ENCODE peak calls at places on chromosome 10, in eight cellular contexts. One of them, this sample, is unnamed.

GRCh38 chr10:31051703-31052102 is 20.0 kb upstream of the ZNF438 start:
- DNase-seq in GM18507: no peak
- DNase-seq in dermis microvascular lymphatic vessel endothelial cell: peak
- DNase-seq in EH: peak
- DNase-seq in SW480: no peak
- DNase-seq in Panc1: no peak
- DNase-seq in activated CD4-positive, alpha-beta T cell treated with anti-CD3 and anti-CD28 coated beads, Interleukin-2, amount 50 U/mL, for 48 hours: no peak
- DNase-seq in SHP77 treated with DMSO at 0.1 percent for 48 hours: no peak
- DNase-seq in this sample: no peak

GRCh38 chr10:127921751-127922140 is 14.8 kb downstream of the PTPRE start:
- DNase-seq in activated CD4-positive, alpha-beta T cell treated with anti-CD3 and anti-CD28 coated beads, Interleukin-2, amount 50 U/mL, for 48 hours: no peak
- DNase-seq in dermis microvascular lymphatic vessel endothelial cell: peak
- DNase-seq in GM18507: no peak
- DNase-seq in SW480: no peak
- DNase-seq in EH: no peak
- DNase-seq in Panc1: no peak
- DNase-seq in SHP77 treated with DMSO at 0.1 percent for 48 hours: no peak
- DNase-seq in this sample: no peak

GRCh38 chr10:88386204-88386877 is 196.8 kb downstream of the RNLS start:
- DNase-seq in SW480: peak
- DNase-seq in GM18507: no peak
- DNase-seq in dermis microvascular lymphatic vessel endothelial cell: no peak
- DNase-seq in activated CD4-positive, alpha-beta T cell treated with anti-CD3 and anti-CD28 coated beads, Interleukin-2, amount 50 U/mL, for 48 hours: no peak
- DNase-seq in Panc1: no peak
- DNase-seq in EH: peak
- DNase-seq in SHP77 treated with DMSO at 0.1 percent for 48 hours: no peak
- DNase-seq in this sample: no peak

GRCh38 chr10:110556296-110556695 is 11.2 kb upstream of the SMC3 start:
- DNase-seq in dermis microvascular lymphatic vessel endothelial cell: no peak
- DNase-seq in Panc1: no peak
- DNase-seq in SW480: no peak
- DNase-seq in activated CD4-positive, alpha-beta T cell treated with anti-CD3 and anti-CD28 coated beads, Interleukin-2, amount 50 U/mL, for 48 hours: no peak
- DNase-seq in EH: no peak
- DNase-seq in GM18507: no peak
- DNase-seq in SHP77 treated with DMSO at 0.1 percent for 48 hours: no peak
- DNase-seq in this sample: no peak

GRCh38 chr10:37403776-37404175 is 278.4 kb downstream of the ANKRD30A start:
- DNase-seq in Panc1: no peak
- DNase-seq in SHP77 treated with DMSO at 0.1 percent for 48 hours: no peak
- DNase-seq in EH: no peak
- DNase-seq in SW480: no peak
- DNase-seq in activated CD4-positive, alpha-beta T cell treated with anti-CD3 and anti-CD28 coated beads, Interleukin-2, amount 50 U/mL, for 48 hours: no peak
- DNase-seq in dermis microvascular lymphatic vessel endothelial cell: no peak
- DNase-seq in GM18507: no peak
- DNase-seq in this sample: no peak

GRCh38 chr10:8069627-8070026 is 15.1 kb downstream of the GATA3 start:
- DNase-seq in SW480: no peak
- DNase-seq in dermis microvascular lymphatic vessel endothelial cell: no peak
- DNase-seq in SHP77 treated with DMSO at 0.1 percent for 48 hours: no peak
- DNase-seq in EH: peak
- DNase-seq in Panc1: no peak
- DNase-seq in GM18507: no peak
- DNase-seq in activated CD4-positive, alpha-beta T cell treated with anti-CD3 and anti-CD28 coated beads, Interleukin-2, amount 50 U/mL, for 48 hours: no peak
- DNase-seq in this sample: no peak

GRCh38 chr10:45373003-45373782 is 823 bp upstream of the ALOX5 start:
- DNase-seq in activated CD4-positive, alpha-beta T cell treated with anti-CD3 and anti-CD28 coated beads, Interleukin-2, amount 50 U/mL, for 48 hours: peak
- DNase-seq in GM18507: no peak
- DNase-seq in Panc1: no peak
- DNase-seq in SW480: peak
- DNase-seq in dermis microvascular lymphatic vessel endothelial cell: no peak
- DNase-seq in SHP77 treated with DMSO at 0.1 percent for 48 hours: no peak
- DNase-seq in EH: no peak
- DNase-seq in this sample: no peak

GRCh38 chr10:84837041-84837766 is 508.8 kb downstream of the CCSER2 start:
- DNase-seq in GM18507: no peak
- DNase-seq in SW480: no peak
- DNase-seq in dermis microvascular lymphatic vessel endothelial cell: no peak
- DNase-seq in activated CD4-positive, alpha-beta T cell treated with anti-CD3 and anti-CD28 coated beads, Interleukin-2, amount 50 U/mL, for 48 hours: no peak
- DNase-seq in Panc1: no peak
- DNase-seq in SHP77 treated with DMSO at 0.1 percent for 48 hours: no peak
- DNase-seq in EH: no peak
- DNase-seq in this sample: no peak

GRCh38 chr10:591646-592045 is 97.8 kb downstream of the DIP2C start:
- DNase-seq in EH: no peak
- DNase-seq in SW480: no peak
- DNase-seq in activated CD4-positive, alpha-beta T cell treated with anti-CD3 and anti-CD28 coated beads, Interleukin-2, amount 50 U/mL, for 48 hours: no peak
- DNase-seq in Panc1: no peak
- DNase-seq in SHP77 treated with DMSO at 0.1 percent for 48 hours: no peak
- DNase-seq in GM18507: no peak
- DNase-seq in dermis microvascular lymphatic vessel endothelial cell: no peak
- DNase-seq in this sample: no peak

GRCh38 chr10:25176421-25176968 is 1.7 kb downstream of the GPR158 start:
- DNase-seq in dermis microvascular lymphatic vessel endothelial cell: no peak
- DNase-seq in GM18507: no peak
- DNase-seq in EH: no peak
- DNase-seq in SW480: peak
- DNase-seq in activated CD4-positive, alpha-beta T cell treated with anti-CD3 and anti-CD28 coated beads, Interleukin-2, amount 50 U/mL, for 48 hours: no peak
- DNase-seq in SHP77 treated with DMSO at 0.1 percent for 48 hours: no peak
- DNase-seq in Panc1: no peak
- DNase-seq in this sample: peak

GRCh38 chr10:6755891-6756460 is 175.9 kb upstream of the PRKCQ start:
- DNase-seq in Panc1: no peak
- DNase-seq in SHP77 treated with DMSO at 0.1 percent for 48 hours: no peak
- DNase-seq in SW480: no peak
- DNase-seq in GM18507: no peak
- DNase-seq in EH: peak
- DNase-seq in activated CD4-positive, alpha-beta T cell treated with anti-CD3 and anti-CD28 coated beads, Interleukin-2, amount 50 U/mL, for 48 hours: no peak
- DNase-seq in dermis microvascular lymphatic vessel endothelial cell: peak
- DNase-seq in this sample: no peak

GRCh38 chr10:122435212-122435827 is 19.1 kb upstream of the ARMS2 start:
- DNase-seq in activated CD4-positive, alpha-beta T cell treated with anti-CD3 and anti-CD28 coated beads, Interleukin-2, amount 50 U/mL, for 48 hours: no peak
- DNase-seq in GM18507: no peak
- DNase-seq in EH: peak
- DNase-seq in dermis microvascular lymphatic vessel endothelial cell: peak
- DNase-seq in SW480: peak
- DNase-seq in SHP77 treated with DMSO at 0.1 percent for 48 hours: peak
- DNase-seq in Panc1: peak
- DNase-seq in this sample: no peak

GRCh38 chr10:131453772-131454634 is 142.5 kb upstream of the TCERG1L start:
- DNase-seq in activated CD4-positive, alpha-beta T cell treated with anti-CD3 and anti-CD28 coated beads, Interleukin-2, amount 50 U/mL, for 48 hours: peak
- DNase-seq in SW480: no peak
- DNase-seq in dermis microvascular lymphatic vessel endothelial cell: no peak
- DNase-seq in Panc1: no peak
- DNase-seq in EH: no peak
- DNase-seq in SHP77 treated with DMSO at 0.1 percent for 48 hours: no peak
- DNase-seq in GM18507: no peak
- DNase-seq in this sample: peak

GRCh38 chr10:109456566-109457361 is 466.5 kb downstream of the XPNPEP1 start:
- DNase-seq in EH: no peak
- DNase-seq in Panc1: no peak
- DNase-seq in dermis microvascular lymphatic vessel endothelial cell: no peak
- DNase-seq in SHP77 treated with DMSO at 0.1 percent for 48 hours: no peak
- DNase-seq in SW480: no peak
- DNase-seq in GM18507: no peak
- DNase-seq in activated CD4-positive, alpha-beta T cell treated with anti-CD3 and anti-CD28 coated beads, Interleukin-2, amount 50 U/mL, for 48 hours: no peak
- DNase-seq in this sample: no peak

GRCh38 chr10:30782543-30783461 is 153.2 kb upstream of the LYZL2 start:
- DNase-seq in dermis microvascular lymphatic vessel endothelial cell: no peak
- DNase-seq in GM18507: peak
- DNase-seq in SHP77 treated with DMSO at 0.1 percent for 48 hours: no peak
- DNase-seq in activated CD4-positive, alpha-beta T cell treated with anti-CD3 and anti-CD28 coated beads, Interleukin-2, amount 50 U/mL, for 48 hours: no peak
- DNase-seq in Panc1: no peak
- DNase-seq in EH: peak
- DNase-seq in SW480: no peak
- DNase-seq in this sample: no peak

This sample was measured in stimulated activated naive CD8-positive, alpha-beta T cell treated with anti-CD3 and anti-CD28 coated beads, Interleukin-15, amount 100 ng/mL, for 72 hours.